ENCODE peak calls at places on chromosomes 12 and 14, in four cellular contexts. One of them, this sample, is unnamed.

GRCh38 chr14:21520718-21521117 is 5.4 kb downstream of the SALL2 start:
- DNase-seq in SK-N-SH: no peak
- DNase-seq in A549: no peak
- DNase-seq in HepG2: no peak
- DNase-seq in this sample: no peak

GRCh38 chr14:98977451-98977850 is 294.5 kb downstream of the BCL11B start:
- DNase-seq in HepG2: no peak
- DNase-seq in A549: no peak
- DNase-seq in SK-N-SH: no peak
- DNase-seq in this sample: no peak

GRCh38 chr12:7645395-7646177 is 20.1 kb downstream of the APOBEC1 start:
- DNase-seq in A549: peak
- DNase-seq in HepG2: peak
- DNase-seq in SK-N-SH: peak
- DNase-seq in this sample: no peak

GRCh38 chr12:106736051-106736957 is 38.2 kb upstream of the RIC8B start:
- DNase-seq in A549: peak
- DNase-seq in SK-N-SH: no peak
- DNase-seq in HepG2: peak
- DNase-seq in this sample: no peak

GRCh38 chr12:67772276-67773169 is 124.0 kb downstream of the DYRK2 start:
- DNase-seq in A549: peak
- DNase-seq in HepG2: no peak
- DNase-seq in SK-N-SH: peak
- DNase-seq in this sample: no peak

GRCh38 chr14:58638231-58639205 is 756 bp downstream of the DACT1 start:
- DNase-seq in A549: peak
- DNase-seq in SK-N-SH: peak
- DNase-seq in HepG2: no peak
- DNase-seq in this sample: no peak

GRCh38 chr14:86646688-86647687 is 1117.0 kb downstream of the FLRT2 start:
- DNase-seq in SK-N-SH: no peak
- DNase-seq in HepG2: peak
- DNase-seq in A549: peak
- DNase-seq in this sample: no peak

GRCh38 chr14:49512147-49512551 is 74.0 kb downstream of the RPS29 start:
- DNase-seq in A549: peak
- DNase-seq in SK-N-SH: no peak
- DNase-seq in HepG2: no peak
- DNase-seq in this sample: no peak

GRCh38 chr14:92922883-92923743 is at the start of gene CHGA:
- DNase-seq in SK-N-SH: peak
- DNase-seq in HepG2: peak
- DNase-seq in A549: peak
- DNase-seq in this sample: no peak

GRCh38 chr14:22966783-22967269 is 9.9 kb upstream of the HAUS4 start:
- DNase-seq in HepG2: no peak
- DNase-seq in SK-N-SH: no peak
- DNase-seq in A549: no peak
- DNase-seq in this sample: no peak

GRCh38 chr14:66038214-66038977 is 447.8 kb upstream of the CCDC196 start:
- DNase-seq in A549: peak
- DNase-seq in HepG2: peak
- DNase-seq in SK-N-SH: no peak
- DNase-seq in this sample: no peak

GRCh38 chr14:49612671-49613070 is 7.8 kb downstream of the RPL36AL start:
- DNase-seq in A549: no peak
- DNase-seq in HepG2: no peak
- DNase-seq in SK-N-SH: no peak
- DNase-seq in this sample: no peak

GRCh38 chr12:3751151-3752095 is 1.5 kb downstream of the CRACR2A start:
- DNase-seq in SK-N-SH: no peak
- DNase-seq in A549: no peak
- DNase-seq in HepG2: no peak
- DNase-seq in this sample: no peak

GRCh38 chr14:105185973-105186372 is 4.9 kb upstream of the NUDT14 start:
- DNase-seq in HepG2: no peak
- DNase-seq in SK-N-SH: no peak
- DNase-seq in A549: no peak
- DNase-seq in this sample: no peak
- TF ChIP-seq PBX3 in HepG2: no peak
- TF ChIP-seq PBX3 in SK-N-SH: no peak
- TF ChIP-seq PBX3 in A549: no peak
- TF ChIP-seq PBX3 in this sample: no peak

GRCh38 chr14:26200675-26201074 is 397.2 kb downstream of the NOVA1 start:
- DNase-seq in A549: no peak
- DNase-seq in SK-N-SH: no peak
- DNase-seq in HepG2: no peak
- DNase-seq in this sample: no peak
- TF ChIP-seq PBX3 in A549: no peak
- TF ChIP-seq PBX3 in SK-N-SH: no peak
- TF ChIP-seq PBX3 in HepG2: no peak
- TF ChIP-seq PBX3 in this sample: no peak

DNA sequence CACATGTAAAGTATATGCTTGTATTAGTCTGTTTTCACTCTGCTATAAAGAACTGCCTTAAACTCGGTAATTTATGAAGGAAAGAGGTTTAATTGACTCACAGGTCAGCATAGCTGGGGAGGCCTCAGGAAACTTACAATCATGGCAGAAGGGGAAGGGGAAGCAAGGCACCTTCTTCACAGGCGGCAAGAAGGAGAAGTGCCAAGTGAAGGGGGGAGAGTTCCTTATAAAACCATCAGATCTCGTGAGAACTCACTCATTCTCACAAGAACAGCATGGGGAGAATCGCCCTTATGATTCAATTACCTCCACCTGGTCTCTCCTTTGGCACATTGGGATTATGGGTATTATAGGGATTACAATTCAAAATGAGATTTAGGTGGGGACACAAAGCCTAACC is 229.5 kb upstream of the PLXNC1 start:
- DNase-seq in A549: no peak
- DNase-seq in SK-N-SH: no peak
- DNase-seq in HepG2: no peak
- DNase-seq in this sample: no peak
- TF ChIP-seq PBX3 in A549: no peak
- TF ChIP-seq PBX3 in SK-N-SH: no peak
- TF ChIP-seq PBX3 in HepG2: no peak
- TF ChIP-seq PBX3 in this sample: no peak

DNA sequence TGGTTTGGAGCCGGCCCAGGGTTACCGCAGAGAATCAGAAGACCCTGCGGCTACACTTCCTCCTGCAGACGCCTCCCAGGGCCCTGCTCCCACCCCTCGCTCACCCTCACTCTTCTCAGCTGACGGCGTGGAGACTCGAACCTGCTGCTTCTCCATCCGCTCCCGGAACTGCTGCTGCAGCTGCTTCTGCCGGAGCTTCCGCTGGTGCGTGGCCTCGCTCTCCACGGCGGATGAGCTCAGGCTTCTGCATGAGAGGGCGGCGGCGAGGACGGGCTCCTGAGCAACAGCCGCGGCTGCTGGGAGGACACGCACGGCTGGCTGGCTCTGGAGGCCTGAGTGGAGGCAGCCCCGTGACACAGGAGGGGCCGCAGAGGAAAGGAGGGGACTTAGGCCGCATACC is 33.3 kb downstream of the RAD52 start:
- DNase-seq in SK-N-SH: no peak
- DNase-seq in A549: no peak
- DNase-seq in HepG2: no peak
- DNase-seq in this sample: no peak
- TF ChIP-seq PBX3 in SK-N-SH: no peak
- TF ChIP-seq PBX3 in A549: no peak
- TF ChIP-seq PBX3 in HepG2: no peak
- TF ChIP-seq PBX3 in this sample: no peak

This sample was measured in GM12878.